ENCODE peak calls at places on chromosomes 2 and 18, in ten cellular contexts. One of them, this sample, is unnamed. For H3K4me1 and H3K36me3, the result is how much of the 10 kb centered on the place peaks cover.

GRCh38 chr2:70010222-70011111 is 49.0 kb upstream of the ASPRV1 start:
- DNase-seq in psoas muscle: no peak
- DNase-seq in heart left ventricle: no peak
- DNase-seq in breast epithelium: no peak
- DNase-seq in mammary epithelial cell: no peak
- DNase-seq in ascending aorta: peak
- DNase-seq in heart right ventricle: no peak
- DNase-seq in ovary: no peak
- DNase-seq in iPS DF 6.9: no peak
- DNase-seq in mesendoderm: no peak
- DNase-seq in this sample: no peak

GRCh38 chr2:178514664-178515063 is 34.4 kb downstream of the PLEKHA3 start:
- DNase-seq in psoas muscle: no peak
- DNase-seq in heart left ventricle: no peak
- DNase-seq in breast epithelium: no peak
- DNase-seq in mammary epithelial cell: peak
- DNase-seq in ascending aorta: no peak
- DNase-seq in heart right ventricle: no peak
- DNase-seq in ovary: no peak
- DNase-seq in iPS DF 6.9: no peak
- DNase-seq in mesendoderm: no peak
- DNase-seq in this sample: no peak

GRCh38 chr2:191539068-191539467 is 138.9 kb upstream of the NABP1 start:
- DNase-seq in psoas muscle: no peak
- DNase-seq in heart left ventricle: no peak
- DNase-seq in breast epithelium: no peak
- DNase-seq in mammary epithelial cell: no peak
- DNase-seq in ascending aorta: no peak
- DNase-seq in heart right ventricle: no peak
- DNase-seq in ovary: no peak
- DNase-seq in iPS DF 6.9: peak
- DNase-seq in mesendoderm: peak
- DNase-seq in this sample: no peak

GRCh38 chr18:73615506-73615905 is 532.1 kb downstream of the FBXO15 start:
- DNase-seq in psoas muscle: no peak
- DNase-seq in heart left ventricle: no peak
- DNase-seq in breast epithelium: no peak
- DNase-seq in mammary epithelial cell: peak
- DNase-seq in ascending aorta: no peak
- DNase-seq in heart right ventricle: no peak
- DNase-seq in ovary: no peak
- DNase-seq in iPS DF 6.9: no peak
- DNase-seq in mesendoderm: no peak
- DNase-seq in this sample: no peak

GRCh38 chr2:180656455-180656847 is 324.0 kb upstream of the UBE2E3 start:
- DNase-seq in psoas muscle: no peak
- DNase-seq in heart left ventricle: no peak
- DNase-seq in breast epithelium: no peak
- DNase-seq in mammary epithelial cell: peak
- DNase-seq in ascending aorta: no peak
- DNase-seq in heart right ventricle: no peak
- DNase-seq in ovary: no peak
- DNase-seq in iPS DF 6.9: no peak
- DNase-seq in mesendoderm: peak
- DNase-seq in this sample: no peak

GRCh38 chr2:238135601-238136150 is 2.8 kb upstream of the KLHL30 start:
- DNase-seq in psoas muscle: peak
- DNase-seq in heart left ventricle: peak
- DNase-seq in breast epithelium: no peak
- DNase-seq in mammary epithelial cell: no peak
- DNase-seq in ascending aorta: no peak
- DNase-seq in heart right ventricle: no peak
- DNase-seq in ovary: no peak
- DNase-seq in iPS DF 6.9: no peak
- DNase-seq in mesendoderm: no peak
- DNase-seq in this sample: no peak

GRCh38 chr2:72159611-72160010 is 11.9 kb upstream of the CYP26B1 start:
- DNase-seq in psoas muscle: no peak
- DNase-seq in heart left ventricle: no peak
- DNase-seq in breast epithelium: no peak
- DNase-seq in mammary epithelial cell: no peak
- DNase-seq in ascending aorta: no peak
- DNase-seq in heart right ventricle: peak
- DNase-seq in ovary: no peak
- DNase-seq in iPS DF 6.9: no peak
- DNase-seq in mesendoderm: no peak
- DNase-seq in this sample: no peak

GRCh38 chr2:22904126-22904684 is 480.8 kb upstream of the KLHL29 start:
- DNase-seq in psoas muscle: peak
- DNase-seq in heart left ventricle: peak
- DNase-seq in breast epithelium: no peak
- DNase-seq in mammary epithelial cell: no peak
- DNase-seq in ascending aorta: no peak
- DNase-seq in heart right ventricle: peak
- DNase-seq in ovary: no peak
- DNase-seq in iPS DF 6.9: peak
- DNase-seq in mesendoderm: peak
- DNase-seq in this sample: peak

DNA sequence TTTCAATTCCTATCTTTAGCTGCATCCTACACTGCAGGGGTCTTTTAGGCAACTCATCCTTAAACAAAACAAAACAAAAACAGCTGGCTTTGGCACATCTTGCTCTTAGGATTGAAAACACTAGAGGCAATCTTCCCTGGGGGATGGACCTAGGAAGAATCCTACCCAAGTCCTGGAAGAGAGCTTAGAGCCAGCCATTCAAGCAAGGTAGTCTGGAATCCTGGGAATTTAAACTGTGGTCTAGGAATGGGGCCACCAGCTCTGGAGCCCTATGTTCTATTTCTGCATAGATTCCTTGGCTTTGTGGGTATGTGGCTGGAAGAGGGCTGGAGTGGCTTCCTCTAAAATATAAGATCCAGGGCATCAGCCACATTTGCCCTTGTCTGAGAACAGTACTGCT is 27.7 kb downstream of the MYL1 start:
- DNase-seq in psoas muscle: no peak
- DNase-seq in heart left ventricle: no peak
- DNase-seq in breast epithelium: no peak
- DNase-seq in mammary epithelial cell: no peak
- DNase-seq in ascending aorta: no peak
- DNase-seq in heart right ventricle: no peak
- DNase-seq in ovary: no peak
- DNase-seq in iPS DF 6.9: no peak
- DNase-seq in mesendoderm: peak
- DNase-seq in this sample: no peak
- H3K4me1 ChIP-seq in psoas muscle: under half
- H3K4me1 ChIP-seq in heart left ventricle: under half
- H3K4me1 ChIP-seq in breast epithelium: under half
- H3K4me1 ChIP-seq in mammary epithelial cell: under half
- H3K4me1 ChIP-seq in ascending aorta: under half
- H3K4me1 ChIP-seq in heart right ventricle: under half
- H3K4me1 ChIP-seq in ovary: under half
- H3K4me1 ChIP-seq in iPS DF 6.9: under half
- H3K4me1 ChIP-seq in mesendoderm: under half
- H3K4me1 ChIP-seq in this sample: under half

GRCh38 chr2:88086401-88086800 is 18.8 kb downstream of the SMYD1 start:
- DNase-seq in psoas muscle: no peak
- DNase-seq in heart left ventricle: no peak
- DNase-seq in breast epithelium: no peak
- DNase-seq in mammary epithelial cell: no peak
- DNase-seq in ascending aorta: no peak
- DNase-seq in heart right ventricle: no peak
- DNase-seq in ovary: no peak
- DNase-seq in iPS DF 6.9: no peak
- DNase-seq in mesendoderm: no peak
- DNase-seq in this sample: no peak

GRCh38 chr2:88087763-88088162 is 20.1 kb downstream of the SMYD1 start:
- DNase-seq in psoas muscle: no peak
- DNase-seq in heart left ventricle: no peak
- DNase-seq in breast epithelium: no peak
- DNase-seq in mammary epithelial cell: no peak
- DNase-seq in ascending aorta: no peak
- DNase-seq in heart right ventricle: no peak
- DNase-seq in ovary: no peak
- DNase-seq in iPS DF 6.9: no peak
- DNase-seq in mesendoderm: no peak
- DNase-seq in this sample: no peak

GRCh38 chr2:88090446-88091283 is 23.0 kb downstream of the SMYD1 start:
- DNase-seq in psoas muscle: no peak
- DNase-seq in heart left ventricle: no peak
- DNase-seq in breast epithelium: no peak
- DNase-seq in mammary epithelial cell: no peak
- DNase-seq in ascending aorta: no peak
- DNase-seq in heart right ventricle: no peak
- DNase-seq in ovary: no peak
- DNase-seq in iPS DF 6.9: no peak
- DNase-seq in mesendoderm: no peak
- DNase-seq in this sample: no peak

GRCh38 chr2:88087073-88087472 is 19.4 kb downstream of the SMYD1 start:
- DNase-seq in psoas muscle: no peak
- DNase-seq in heart left ventricle: no peak
- DNase-seq in breast epithelium: no peak
- DNase-seq in mammary epithelial cell: no peak
- DNase-seq in ascending aorta: no peak
- DNase-seq in heart right ventricle: no peak
- DNase-seq in ovary: no peak
- DNase-seq in iPS DF 6.9: no peak
- DNase-seq in mesendoderm: no peak
- DNase-seq in this sample: no peak

GRCh38 chr2:88088999-88089398 is 21.4 kb downstream of the SMYD1 start:
- DNase-seq in psoas muscle: no peak
- DNase-seq in heart left ventricle: no peak
- DNase-seq in breast epithelium: no peak
- DNase-seq in mammary epithelial cell: no peak
- DNase-seq in ascending aorta: no peak
- DNase-seq in heart right ventricle: no peak
- DNase-seq in ovary: no peak
- DNase-seq in iPS DF 6.9: no peak
- DNase-seq in mesendoderm: no peak
- DNase-seq in this sample: no peak
- H3K36me3 ChIP-seq in psoas muscle: under half
- H3K36me3 ChIP-seq in heart left ventricle: under half
- H3K36me3 ChIP-seq in breast epithelium: under half
- H3K36me3 ChIP-seq in mammary epithelial cell: under half
- H3K36me3 ChIP-seq in ascending aorta: under half
- H3K36me3 ChIP-seq in heart right ventricle: under half
- H3K36me3 ChIP-seq in ovary: under half
- H3K36me3 ChIP-seq in iPS DF 6.9: under half
- H3K36me3 ChIP-seq in mesendoderm: under half
- H3K36me3 ChIP-seq in this sample: under half

DNA sequence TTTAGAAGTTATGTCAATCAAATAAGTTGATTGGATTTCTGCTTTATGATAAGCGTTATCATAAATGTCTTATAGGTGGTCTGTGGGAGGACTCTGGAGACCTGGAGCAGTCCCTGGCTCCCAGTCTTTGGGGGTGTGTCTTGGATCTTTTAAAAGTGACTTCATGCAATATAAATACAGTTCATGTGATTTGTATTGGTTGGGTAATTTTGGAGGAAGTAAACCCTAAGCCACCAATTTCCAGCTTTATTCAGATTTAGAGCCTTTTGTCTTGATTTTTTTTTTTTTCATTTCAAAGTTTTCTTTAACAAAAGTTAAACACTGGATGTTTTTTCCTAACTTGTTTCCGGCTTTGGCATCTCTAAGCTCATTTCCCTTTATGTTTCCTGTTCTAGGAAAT is 68.8 kb downstream of the MAP4K4 start:
- DNase-seq in psoas muscle: no peak
- DNase-seq in heart left ventricle: no peak
- DNase-seq in breast epithelium: no peak
- DNase-seq in mammary epithelial cell: no peak
- DNase-seq in ascending aorta: no peak
- DNase-seq in heart right ventricle: no peak
- DNase-seq in ovary: no peak
- DNase-seq in iPS DF 6.9: no peak
- DNase-seq in mesendoderm: no peak
- DNase-seq in this sample: no peak
- H3K4me1 ChIP-seq in psoas muscle: half or more
- H3K4me1 ChIP-seq in heart left ventricle: half or more
- H3K4me1 ChIP-seq in breast epithelium: under half
- H3K4me1 ChIP-seq in mammary epithelial cell: half or more
- H3K4me1 ChIP-seq in ascending aorta: under half
- H3K4me1 ChIP-seq in heart right ventricle: half or more
- H3K4me1 ChIP-seq in ovary: under half
- H3K4me1 ChIP-seq in iPS DF 6.9: under half
- H3K4me1 ChIP-seq in mesendoderm: under half
- H3K4me1 ChIP-seq in this sample: under half

GRCh38 chr18:76923485-76924085 is 101.2 kb downstream of the ZNF236 start:
- DNase-seq in psoas muscle: no peak
- DNase-seq in heart left ventricle: no peak
- DNase-seq in breast epithelium: no peak
- DNase-seq in mammary epithelial cell: peak
- DNase-seq in ascending aorta: no peak
- DNase-seq in heart right ventricle: no peak
- DNase-seq in ovary: no peak
- DNase-seq in iPS DF 6.9: peak
- DNase-seq in mesendoderm: peak
- DNase-seq in this sample: no peak

GRCh38 chr18:76932026-76932819 is 109.9 kb downstream of the ZNF236 start:
- DNase-seq in psoas muscle: peak
- DNase-seq in heart left ventricle: peak
- DNase-seq in breast epithelium: no peak
- DNase-seq in mammary epithelial cell: no peak
- DNase-seq in ascending aorta: no peak
- DNase-seq in heart right ventricle: peak
- DNase-seq in ovary: no peak
- DNase-seq in iPS DF 6.9: no peak
- DNase-seq in mesendoderm: no peak
- DNase-seq in this sample: no peak

GRCh38 chr18:76928179-76928868 is 106.0 kb downstream of the ZNF236 start:
- DNase-seq in psoas muscle: no peak
- DNase-seq in heart left ventricle: no peak
- DNase-seq in breast epithelium: no peak
- DNase-seq in mammary epithelial cell: no peak
- DNase-seq in ascending aorta: no peak
- DNase-seq in heart right ventricle: no peak
- DNase-seq in ovary: no peak
- DNase-seq in iPS DF 6.9: no peak
- DNase-seq in mesendoderm: no peak
- DNase-seq in this sample: no peak

GRCh38 chr18:76931171-76931570 is 108.8 kb downstream of the ZNF236 start:
- DNase-seq in psoas muscle: no peak
- DNase-seq in heart left ventricle: no peak
- DNase-seq in breast epithelium: no peak
- DNase-seq in mammary epithelial cell: no peak
- DNase-seq in ascending aorta: no peak
- DNase-seq in heart right ventricle: no peak
- DNase-seq in ovary: no peak
- DNase-seq in iPS DF 6.9: no peak
- DNase-seq in mesendoderm: no peak
- DNase-seq in this sample: no peak

DNA sequence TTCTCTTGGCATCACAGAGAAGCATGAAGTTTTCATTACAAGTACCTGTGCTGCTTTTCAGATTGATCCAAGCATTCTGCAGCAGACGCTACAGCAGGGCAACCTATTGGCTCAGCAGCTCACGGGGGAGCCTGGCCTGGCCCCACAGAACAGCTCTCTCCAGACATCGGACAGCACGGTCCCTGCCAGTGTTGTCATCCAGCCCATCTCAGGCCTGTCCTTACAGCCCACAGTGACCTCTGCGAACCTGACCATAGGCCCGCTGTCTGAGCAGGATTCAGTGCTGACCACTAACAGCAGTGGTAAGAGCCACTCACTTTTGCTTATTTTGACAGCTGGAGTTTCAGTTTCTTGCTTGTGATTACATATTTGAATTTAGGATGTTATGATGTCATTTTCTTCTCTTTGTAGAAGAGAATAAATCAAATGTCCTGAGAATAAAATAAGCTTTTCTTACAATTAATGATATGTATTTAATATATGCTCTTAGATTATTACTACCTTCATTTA is 104.9 kb downstream of the ZNF236 start:
- DNase-seq in psoas muscle: no peak
- DNase-seq in heart left ventricle: no peak
- DNase-seq in breast epithelium: no peak
- DNase-seq in mammary epithelial cell: no peak
- DNase-seq in ascending aorta: no peak
- DNase-seq in heart right ventricle: no peak
- DNase-seq in ovary: no peak
- DNase-seq in iPS DF 6.9: no peak
- DNase-seq in mesendoderm: no peak
- DNase-seq in this sample: no peak
- H3K36me3 ChIP-seq in psoas muscle: under half
- H3K36me3 ChIP-seq in heart left ventricle: half or more
- H3K36me3 ChIP-seq in breast epithelium: under half
- H3K36me3 ChIP-seq in mammary epithelial cell: under half
- H3K36me3 ChIP-seq in ascending aorta: under half
- H3K36me3 ChIP-seq in heart right ventricle: half or more
- H3K36me3 ChIP-seq in ovary: under half
- H3K36me3 ChIP-seq in iPS DF 6.9: under half
- H3K36me3 ChIP-seq in mesendoderm: under half
- H3K36me3 ChIP-seq in this sample: under half